ENCODE peak calls at places on chromosome 1, in eight cellular contexts. X is psoas muscle, G is colonic mucosa, M is posterior cingulate gyrus, R is GM23338, A is KG1, J is brain microvascular endothelial cell, W is anterior cingulate cortex. O is an unnamed sample.

GRCh38 chr1:119372493-119373086 is 4.0 kb downstream of the HAO2 start:
- DNase-seq in X (no peak), G (peak; percentile 63), M (no peak), R (peak; percentile 90), A (no peak), J (no peak), W (no peak), O (peak; percentile 22)

GRCh38 chr1:223712856-223713494 is 636 bp downstream of the CAPN2 start:
- DNase-seq in X (no peak), G (no peak), M (peak; percentile 23), R (no peak), A (no peak), J (no peak), W (no peak), O (no peak)

GRCh38 chr1:206738370-206739366 is 31.9 kb upstream of the IL19 start:
- DNase-seq in X (no peak), G (no peak), M (no peak), R (peak; percentile 60), A (no peak), J (no peak), W (no peak), O (peak; percentile 33)

GRCh38 chr1:54989473-54989872 is 9.0 kb downstream of the TMEM61 start:
- DNase-seq in X (no peak), G (peak; percentile 74), M (no peak), R (no peak), A (no peak), J (no peak), W (no peak), O (no peak)

GRCh38 chr1:238341395-238341794 is 450.7 kb upstream of the ZP4 start:
- DNase-seq in X (no peak), G (no peak), M (no peak), R (no peak), A (no peak), J (no peak), W (no peak), O (no peak)

GRCh38 chr1:111196213-111196612 is 4.2 kb downstream of the DENND2D start:
- DNase-seq in X (no peak), G (no peak), M (no peak), R (no peak), A (no peak), J (no peak), W (no peak), O (no peak)

GRCh38 chr1:104019675-104020049 is 270.0 kb downstream of the AMY1C start:
- DNase-seq in X (no peak), G (no peak), M (no peak), R (no peak), A (no peak), J (no peak), W (no peak), O (no peak)

GRCh38 chr1:89527256-89527655 is 2.6 kb downstream of the LRRC8B start:
- DNase-seq in X (no peak), G (no peak), M (no peak), R (no peak), A (no peak), J (no peak), W (no peak), O (no peak)

GRCh38 chr1:183270541-183271141 is 84.6 kb downstream of the LAMC2 start:
- DNase-seq in X (no peak), G (no peak), M (no peak), R (no peak), A (no peak), J (peak; percentile 71), W (no peak), O (peak; percentile 94)

GRCh38 chr1:94669213-94669612 is 127.7 kb upstream of the F3 start:
- DNase-seq in X (no peak), G (no peak), M (no peak), R (no peak), A (no peak), J (no peak), W (no peak), O (no peak)